ENCODE peak calls at places on chromosome 12, in six cellular contexts. A is AG08396, T is progenitor cell of endocrine pancreas, W is IMR-90, D is gastrocnemius medialis, Z is Panc1. F is an unnamed sample.
A peak's percentile ranks its signal among the peaks of the same experiment; 100 is the strongest.

GRCh38 chr12:57893460-57894353 is 47.2 kb upstream of the CTDSP2 start:
- DNase-seq in A (peak; percentile 77), T (no peak), W (peak; percentile 91), D (peak; percentile 89), Z (no peak), F (peak; percentile 97)

GRCh38 chr12:44875417-44875953 is 630 bp downstream of the NELL2 start:
- DNase-seq in A (peak; percentile 9), T (no peak), W (no peak), D (no peak), Z (no peak), F (no peak)

GRCh38 chr12:120662879-120663278 is 22.5 kb downstream of the CABP1 start:
- DNase-seq in A (no peak), T (no peak), W (no peak), D (no peak), Z (no peak), F (no peak)

GRCh38 chr12:12909228-12909994 is 18.0 kb downstream of the GPRC5A start:
- DNase-seq in A (no peak), T (no peak), W (no peak), D (no peak), Z (no peak), F (no peak)

GRCh38 chr12:95943231-95943842 is at the start of gene AMDHD1:
- DNase-seq in A (peak; percentile 79), T (peak; percentile 60), W (peak; percentile 39), D (peak; percentile 29), Z (no peak), F (peak; percentile 40)

GRCh38 chr12:101009274-101009673 is 200.8 kb downstream of the SLC5A8 start:
- DNase-seq in A (no peak), T (no peak), W (no peak), D (no peak), Z (no peak), F (no peak)

GRCh38 chr12:89648211-89648930 is 60.3 kb downstream of the ATP2B1 start:
- DNase-seq in A (no peak), T (no peak), W (peak; percentile 35), D (no peak), Z (no peak), F (no peak)

GRCh38 chr12:5068623-5069022 is 24.9 kb downstream of the KCNA5 start:
- DNase-seq in A (no peak), T (no peak), W (no peak), D (no peak), Z (no peak), F (no peak)

GRCh38 chr12:127282786-127283565 is 984.0 kb upstream of the TMEM132C start:
- DNase-seq in A (no peak), T (no peak), W (no peak), D (no peak), Z (no peak), F (peak; percentile 39)

GRCh38 chr12:3225154-3225795 is 148.1 kb downstream of the TSPAN9 start:
- DNase-seq in A (no peak), T (no peak), W (peak; percentile 92), D (no peak), Z (no peak), F (peak; percentile 27)

GRCh38 chr12:29350080-29350479 is 30.9 kb downstream of the ERGIC2 start:
- DNase-seq in A (peak; percentile 5), T (no peak), W (peak; percentile 36), D (no peak), Z (no peak), F (peak; percentile 74)

GRCh38 chr12:76020281-76020680 is 11.3 kb downstream of the PHLDA1 start:
- DNase-seq in A (no peak), T (no peak), W (peak; percentile 80), D (peak; percentile 32), Z (no peak), F (peak; percentile 85)